ENCODE peak calls at places on chromosomes 11 and 22, in six cellular contexts. Q is A549, Y is HepG2, W is GM12878, J is endothelial cell of umbilical vein, R is K562. S is an unnamed sample.

GRCh38 chr11:63762662-63763505 is 5.7 kb downstream of the ZFTA start:
- DNase-seq in Y (no peak), Q (no peak), J (peak), W (no peak), R (no peak), S (no peak)

GRCh38 chr11:115241899-115242298 is 262.3 kb downstream of the CADM1 start:
- DNase-seq in W (no peak), R (no peak), Q (no peak), Y (no peak), J (no peak), S (no peak)

GRCh38 chr11:42631223-42631843 is 680.5 kb upstream of the API5 start:
- DNase-seq in Y (peak), W (no peak), R (peak), Q (no peak), J (peak), S (peak)

GRCh38 chr11:28490763-28491382 is 382.7 kb downstream of the METTL15 start:
- DNase-seq in Q (no peak), R (no peak), W (no peak), J (no peak), Y (no peak), S (no peak)

GRCh38 chr22:23772315-23773246 is at the start of gene MMP11:
- DNase-seq in Y (no peak), Q (no peak), W (no peak), R (peak), J (no peak), S (peak)

GRCh38 chr11:112176077-112176476 is 765 bp downstream of the BCO2 start:
- DNase-seq in Q (no peak), W (no peak), J (no peak), Y (no peak), R (no peak), S (no peak)

GRCh38 chr22:19855504-19856409 is 1.1 kb upstream of the GNB1L start:
- DNase-seq in W (peak), J (peak), R (peak), Y (peak), Q (peak), S (peak)

GRCh38 chr11:121119444-121119843 is 18.4 kb downstream of the TECTA start:
- DNase-seq in Y (no peak), W (no peak), J (no peak), R (peak), Q (no peak), S (peak)

GRCh38 chr22:27488456-27489224 is 312.9 kb downstream of the MN1 start:
- DNase-seq in Q (no peak), J (peak), W (no peak), Y (peak), R (no peak), S (no peak)

GRCh38 chr11:62976109-62976508 is 8.7 kb downstream of the SLC22A6 start:
- DNase-seq in R (peak), Q (no peak), W (no peak), Y (no peak), J (no peak), S (peak)

GRCh38 chr11:117872962-117873827 is 3.3 kb downstream of the FXYD6 start:
- DNase-seq in R (no peak), Y (no peak), J (no peak), Q (no peak), W (no peak), S (no peak)

GRCh38 chr11:74453373-74453975 is 13.9 kb downstream of the KCNE3 start:
- DNase-seq in Q (peak), W (peak), Y (peak), R (peak), J (peak), S (peak)

GRCh38 chr11:27427183-27427980 is 45.2 kb downstream of the LGR4 start:
- DNase-seq in J (peak), R (no peak), Q (no peak), W (no peak), Y (no peak), S (no peak)

GRCh38 chr11:30698425-30698824 is 112.3 kb upstream of the MPPED2 start:
- DNase-seq in J (no peak), W (no peak), R (no peak), Q (no peak), Y (no peak), S (no peak)

GRCh38 chr11:94142308-94143277 is 14.0 kb downstream of the PANX1 start:
- DNase-seq in R (no peak), J (peak), Q (no peak), W (no peak), Y (peak), S (no peak)

GRCh38 chr11:124717786-124718634 is 21.7 kb upstream of the NRGN start:
- DNase-seq in J (peak), Q (no peak), Y (peak), R (no peak), W (no peak), S (peak)

GRCh38 chr11:106178361-106178760 is 100.9 kb downstream of the AASDHPPT start:
- DNase-seq in W (no peak), Q (no peak), J (no peak), R (no peak), Y (no peak), S (no peak)

GRCh38 chr22:36497910-36498669 is 8.8 kb downstream of the FOXRED2 start:
- DNase-seq in J (no peak), R (no peak), Q (no peak), Y (no peak), W (no peak), S (no peak)

GRCh38 chr22:40310081-40310770 is 36.1 kb upstream of the ADSL start:
- DNase-seq in Y (no peak), J (no peak), W (no peak), Q (no peak), R (no peak), S (no peak)

GRCh38 chr11:120024046-120024445 is 113.9 kb downstream of the TRIM29 start:
- DNase-seq in J (no peak), W (no peak), Q (no peak), R (no peak), Y (no peak), S (no peak)

GRCh38 chr22:46318576-46318975 is 16.9 kb upstream of the TRMU start:
- DNase-seq in J (no peak), W (no peak), R (no peak), Y (no peak), Q (no peak), S (no peak)

GRCh38 chr11:73781303-73781702 is 6.4 kb upstream of the MRPL48 start:
- DNase-seq in J (no peak), Q (no peak), Y (no peak), W (no peak), R (no peak), S (no peak)

GRCh38 chr11:123707606-123708205 is 33.8 kb downstream of the ZNF202 start:
- DNase-seq in J (peak), Y (peak), R (peak), W (peak), Q (peak), S (peak)

GRCh38 chr11:47373876-47374820 is 4.2 kb downstream of the SPI1 start:
- DNase-seq in Y (peak), W (no peak), R (peak), J (peak), Q (peak), S (peak)

GRCh38 chr22:35686298-35686697 is 31.4 kb upstream of the APOL5 start:
- DNase-seq in Q (no peak), R (no peak), Y (no peak), J (no peak), W (no peak), S (peak)

GRCh38 chr11:13338437-13339069 is 61.0 kb downstream of the BMAL1 start:
- DNase-seq in J (no peak), Y (no peak), W (no peak), R (peak), Q (peak), S (peak)

GRCh38 chr22:26444777-26445176 is 15.7 kb downstream of the ASPHD2 start:
- DNase-seq in R (no peak), Q (no peak), Y (no peak), W (no peak), J (no peak), S (no peak)

GRCh38 chr11:86748296-86748695 is 52.0 kb upstream of the PRSS23 start:
- DNase-seq in R (no peak), Y (no peak), W (no peak), J (no peak), Q (no peak), S (no peak)

GRCh38 chr22:46537946-46538815 is 761 bp upstream of the CELSR1 start:
- DNase-seq in J (no peak), Y (no peak), Q (peak), W (no peak), R (no peak), S (peak)

GRCh38 chr11:75786101-75786736 is 17.6 kb downstream of the DGAT2 start:
- DNase-seq in Y (peak), Q (no peak), W (no peak), J (no peak), R (no peak), S (no peak)

GRCh38 chr11:59783632-59784090 is 26.9 kb downstream of the MRPL16 start:
- DNase-seq in Y (no peak), Q (no peak), W (no peak), J (no peak), R (no peak), S (no peak)

GRCh38 chr11:6251990-6252473 is 7.6 kb upstream of the CCKBR start:
- DNase-seq in R (peak), W (no peak), Y (no peak), J (peak), Q (no peak), S (no peak)

GRCh38 chr11:74749965-74750296 is 1.3 kb downstream of the RNF169 start:
- DNase-seq in J (no peak), R (no peak), Q (no peak), W (no peak), Y (no peak), S (no peak)

GRCh38 chr11:80393210-80393609 is 952.4 kb upstream of the TENM4 start:
- DNase-seq in J (no peak), Y (no peak), R (no peak), Q (no peak), W (no peak), S (no peak)
- TF ChIP-seq MYC in J (no peak), Y (no peak), R (no peak), Q (no peak), W (no peak), S (no peak)

GRCh38 chr11:33857924-33858323 is 34.0 kb downstream of the LMO2 start:
- DNase-seq in R (peak), J (peak), Y (peak), Q (peak), W (peak), S (peak)
- TF ChIP-seq MYC in R (peak), J (no peak), Y (no peak), Q (no peak), W (no peak), S (peak)

GRCh38 chr11:1224109-1224485 is 1.2 kb downstream of the MUC5B start:
- DNase-seq in R (no peak), Y (no peak), J (no peak), W (no peak), Q (no peak), S (no peak)

GRCh38 chr11:1225386-1226225 is 2.7 kb downstream of the MUC5B start:
- DNase-seq in Q (no peak), W (no peak), Y (no peak), J (no peak), R (no peak), S (no peak)

GRCh38 chr11:1223346-1224108 is 661 bp downstream of the MUC5B start:
- DNase-seq in Q (no peak), J (no peak), Y (no peak), W (no peak), R (no peak), S (no peak)

GRCh38 chr11:1226226-1226961 is 3.5 kb downstream of the MUC5B start:
- DNase-seq in Q (no peak), J (no peak), W (no peak), R (peak), Y (no peak), S (no peak)

DNA sequence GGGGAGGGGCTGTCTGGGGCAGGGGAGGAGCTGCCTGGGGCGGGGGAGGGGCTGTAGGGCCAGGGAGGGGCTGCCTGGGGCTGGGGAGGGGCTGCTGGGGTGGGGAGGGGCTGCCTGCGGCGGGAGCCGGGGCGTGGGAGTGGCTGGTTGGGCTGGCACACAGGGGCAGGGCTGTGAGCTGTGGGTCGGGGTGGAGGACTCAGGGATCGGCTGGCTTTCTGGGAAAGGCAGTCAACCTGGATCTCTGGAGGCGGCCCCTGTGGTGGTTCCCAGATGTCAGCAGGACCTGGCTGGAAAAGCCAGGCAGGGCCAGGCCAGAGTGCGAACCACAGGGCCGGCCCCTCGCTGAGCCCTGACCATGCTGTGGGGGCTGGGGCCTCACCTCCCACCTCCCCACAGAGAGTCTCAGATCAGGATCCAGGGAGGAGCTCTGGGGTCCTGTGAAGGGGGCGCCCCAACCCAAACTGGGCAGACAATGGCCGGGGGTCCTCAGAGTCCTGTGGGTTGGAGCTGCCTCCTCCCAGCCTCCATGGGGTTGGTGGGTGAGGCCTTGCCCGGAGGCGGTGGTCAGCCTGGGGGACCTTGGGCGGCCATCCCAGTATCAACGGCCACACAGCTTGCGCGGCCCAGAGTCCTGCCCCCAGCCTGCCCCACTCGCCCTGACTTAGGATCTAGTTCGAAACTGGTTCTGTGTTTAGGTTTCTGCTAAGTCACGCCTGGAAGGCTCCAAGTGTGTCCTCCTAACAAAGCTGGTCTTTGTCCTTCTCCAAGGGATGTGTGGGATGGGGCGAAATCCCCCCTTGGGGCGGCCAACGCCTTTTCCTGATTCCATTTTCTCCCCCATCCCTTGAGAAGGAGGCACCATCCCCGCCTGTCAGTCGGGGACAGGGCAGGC is 1.9 kb downstream of the MUC5B start:
- DNase-seq in J (no peak), R (no peak), Q (no peak), Y (no peak), W (no peak), S (no peak)
- TF ChIP-seq MYC in J (no peak), R (no peak), Q (no peak), Y (no peak), W (no peak), S (no peak)

GRCh38 chr22:44697423-44698179 is 4.4 kb upstream of the PRR5 start:
- DNase-seq in W (no peak), Q (peak), R (peak), J (peak), Y (peak), S (peak)
- TF ChIP-seq MYC in W (no peak), Q (no peak), R (no peak), J (no peak), Y (no peak), S (no peak)

GRCh38 chr11:65623852-65624616 is 8.5 kb downstream of the PCNX3 start:
- DNase-seq in Q (no peak), R (no peak), J (no peak), Y (no peak), W (no peak), S (no peak)

GRCh38 chr11:65624931-65625627 is 9.5 kb downstream of the PCNX3 start:
- DNase-seq in Y (no peak), J (no peak), W (no peak), Q (no peak), R (no peak), S (no peak)

GRCh38 chr11:65627202-65627601 is 10.7 kb upstream of the SIPA1 start:
- DNase-seq in J (no peak), Y (no peak), R (no peak), Q (no peak), W (no peak), S (no peak)

GRCh38 chr11:65623177-65623576 is 7.6 kb downstream of the PCNX3 start:
- DNase-seq in Q (no peak), W (no peak), R (no peak), J (no peak), Y (no peak), S (no peak)

GRCh38 chr11:65625628-65626342 is 10.2 kb downstream of the PCNX3 start:
- DNase-seq in Q (peak), Y (no peak), W (no peak), R (peak), J (peak), S (peak)
- TF ChIP-seq MYC in Q (no peak), Y (peak), W (no peak), R (no peak), J (no peak), S (no peak)

DNA sequence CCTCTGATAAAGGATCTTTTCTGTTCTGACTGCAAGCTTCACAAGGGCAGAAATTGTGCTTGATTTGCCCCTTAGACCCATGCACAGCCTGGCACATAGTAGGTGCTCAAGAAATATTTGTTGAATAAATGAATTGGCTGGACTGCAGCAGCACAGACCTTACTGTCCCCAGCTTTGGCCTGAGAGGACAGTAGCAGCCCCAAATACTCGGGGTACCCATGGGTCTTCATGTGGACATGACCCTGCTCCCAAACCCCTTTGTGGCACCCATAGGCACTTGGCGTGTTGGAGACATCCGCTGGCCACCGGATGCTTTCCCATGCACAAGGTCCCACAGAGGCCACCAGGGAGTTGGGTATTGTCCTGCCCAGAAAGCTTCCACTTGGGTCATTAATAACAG is 99.1 kb upstream of the ALX4 start:
- DNase-seq in R (no peak), J (no peak), W (no peak), Q (no peak), Y (no peak), S (no peak)
- TF ChIP-seq MYC in R (no peak), J (no peak), W (no peak), Q (no peak), Y (no peak), S (no peak)